ENCODE peak calls at places on chromosomes 16 and 17, in seven cellular contexts. I is lower lobe of right lung, H is heart right ventricle, D is Panc1, T is IMR-90, Q is BE2C, K is H1. M is an unnamed sample. For H3K27me3, the result is how much of the 10 kb centered on the place peaks cover.

GRCh38 chr16:24686678-24687077 is 42.8 kb upstream of the TNRC6A start:
- DNase-seq in Q (no peak), K (no peak), D (no peak), T (no peak), H (no peak), I (no peak), M (no peak)

GRCh38 chr16:15864939-15865338 is 8.1 kb upstream of the MYH11 start:
- DNase-seq in Q (no peak), T (peak), D (no peak), I (no peak), K (no peak), H (no peak), M (no peak)

GRCh38 chr17:61842899-61843298 is 20.4 kb downstream of the BRIP1 start:
- DNase-seq in I (no peak), Q (no peak), K (no peak), H (no peak), D (no peak), T (no peak), M (no peak)

GRCh38 chr16:14187517-14188338 is 116.6 kb downstream of the MRTFB start:
- DNase-seq in T (no peak), Q (no peak), I (no peak), K (no peak), D (no peak), H (no peak), M (no peak)

GRCh38 chr16:86448306-86448705 is 62.0 kb upstream of the FOXF1 start:
- DNase-seq in H (no peak), I (no peak), Q (no peak), T (peak), D (no peak), K (no peak), M (no peak)

GRCh38 chr17:29089601-29090044 is 46.7 kb downstream of the PIPOX start:
- DNase-seq in T (no peak), D (no peak), K (no peak), I (no peak), H (no peak), Q (no peak), M (no peak)

GRCh38 chr16:919658-920631 is 50.8 kb downstream of the LMF1 start:
- DNase-seq in Q (peak), I (no peak), D (no peak), K (no peak), H (peak), T (peak), M (peak)

GRCh38 chr17:4679652-4680051 is 24.3 kb downstream of the PELP1 start:
- DNase-seq in H (no peak), K (no peak), Q (no peak), T (peak), I (no peak), D (no peak), M (no peak)

GRCh38 chr16:6016530-6017184 is 919.1 kb upstream of the EEF2KMT start:
- DNase-seq in D (no peak), Q (no peak), T (no peak), H (no peak), I (no peak), K (no peak), M (peak)

GRCh38 chr17:82039695-82040299 is 2.3 kb upstream of the DCXR start:
- DNase-seq in T (no peak), I (no peak), K (no peak), D (no peak), H (no peak), Q (no peak), M (no peak)

GRCh38 chr17:77382356-77382911 is 241.7 kb downstream of the SEC14L1 start:
- DNase-seq in T (no peak), H (peak), K (no peak), Q (no peak), I (no peak), D (no peak), M (no peak)

GRCh38 chr17:7633093-7633492 is 3.2 kb downstream of the SHBG start:
- DNase-seq in T (no peak), Q (no peak), H (no peak), D (no peak), I (no peak), K (no peak), M (no peak)

GRCh38 chr16:57000271-57001025 is 11.1 kb downstream of the NLRC5 start:
- DNase-seq in D (peak), H (peak), Q (no peak), K (no peak), I (no peak), T (peak), M (peak)

GRCh38 chr16:75236232-75236631 is 15.2 kb downstream of the BCAR1 start:
- DNase-seq in I (no peak), D (no peak), Q (no peak), H (no peak), K (no peak), T (no peak), M (no peak)

GRCh38 chr17:8125947-8126305 is 2.0 kb upstream of the HES7 start:
- DNase-seq in T (no peak), K (no peak), I (no peak), H (no peak), D (no peak), Q (peak), M (peak)

GRCh38 chr17:16593356-16594102 is 24.5 kb upstream of the ZNF287 start:
- DNase-seq in H (no peak), D (no peak), T (peak), I (no peak), Q (no peak), K (no peak), M (peak)

DNA sequence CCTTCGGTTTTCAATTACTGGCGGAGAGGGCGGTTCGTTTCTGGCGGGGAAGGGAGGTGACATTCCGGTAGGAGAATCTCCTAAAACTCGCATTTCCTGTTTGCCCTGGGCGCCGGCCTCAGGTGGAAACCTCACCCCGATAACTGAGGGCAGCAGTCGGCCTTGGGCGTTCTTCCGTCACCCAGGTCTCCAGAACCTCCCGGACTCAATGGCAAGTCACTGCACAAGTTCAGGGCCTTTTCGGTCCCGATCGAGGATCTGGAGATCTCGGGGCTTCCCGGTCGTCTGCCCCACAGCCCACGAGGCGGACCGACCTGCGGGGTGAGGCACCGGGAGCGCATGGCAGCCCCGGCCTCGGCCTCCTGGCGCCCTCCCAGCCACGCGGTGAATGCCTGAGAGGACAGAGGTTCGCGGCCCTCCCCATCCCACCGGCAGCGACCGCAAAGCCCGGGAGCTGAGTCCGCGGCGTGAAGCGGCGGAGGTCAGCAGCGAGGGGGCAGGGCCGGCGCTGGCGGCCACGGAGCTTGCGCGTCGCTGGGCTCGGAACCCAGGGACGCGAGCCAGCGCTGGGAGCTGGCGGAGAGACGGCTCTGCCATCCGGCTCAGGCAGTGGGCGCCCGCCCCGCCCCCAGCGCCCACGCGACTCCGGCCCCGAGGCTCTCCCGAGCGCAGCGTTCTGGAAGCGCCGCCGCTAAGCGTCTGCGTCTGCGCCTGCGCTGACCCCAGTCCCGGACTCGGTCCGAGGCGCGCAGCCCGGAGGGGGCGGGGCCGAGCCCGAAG is 58.4 kb downstream of the SRL start:
- DNase-seq in I (peak), K (peak), T (peak), H (peak), D (no peak), Q (peak), M (peak)
- TF ChIP-seq CTCF in I (peak), K (no peak), T (no peak), H (peak), D (no peak), Q (no peak), M (no peak)

GRCh38 chr17:63837962-63838585 is 4.4 kb downstream of the SMARCD2 start:
- DNase-seq in D (no peak), K (no peak), T (no peak), I (no peak), Q (no peak), H (no peak), M (no peak)
- H3K4me3 ChIP-seq in D (no peak), K (no peak), T (no peak), I (peak), Q (no peak), H (no peak), M (no peak)

GRCh38 chr16:11092788-11093577 is 148.6 kb downstream of the CLEC16A start:
- DNase-seq in D (no peak), I (no peak), K (no peak), H (no peak), Q (no peak), T (no peak), M (no peak)
- H3K27me3 ChIP-seq in D (under half), I (under half), K (under half), H (under half), Q (under half), T (under half), M (under half)

DNA sequence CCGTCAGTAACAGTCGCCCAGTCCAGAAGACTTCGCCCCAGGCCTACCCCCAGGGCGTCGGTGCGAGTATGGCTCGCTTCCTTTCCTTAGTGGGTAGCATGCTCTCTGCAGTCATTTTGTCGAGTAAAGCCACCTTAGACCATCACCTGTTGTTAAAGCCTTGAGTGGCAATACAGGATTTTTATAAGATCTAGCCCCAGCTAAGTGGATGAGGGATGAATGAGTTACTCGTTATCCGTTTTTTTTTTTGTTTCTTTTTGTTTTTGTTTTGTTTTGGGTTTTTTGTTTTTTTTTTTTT is 322 bp upstream of the KLHL11 start:
- DNase-seq in H (no peak), I (no peak), T (no peak), D (no peak), Q (no peak), K (no peak), M (no peak)
- TF ChIP-seq CTCF in H (no peak), I (no peak), T (no peak), D (no peak), Q (no peak), K (no peak), M (no peak)

DNA sequence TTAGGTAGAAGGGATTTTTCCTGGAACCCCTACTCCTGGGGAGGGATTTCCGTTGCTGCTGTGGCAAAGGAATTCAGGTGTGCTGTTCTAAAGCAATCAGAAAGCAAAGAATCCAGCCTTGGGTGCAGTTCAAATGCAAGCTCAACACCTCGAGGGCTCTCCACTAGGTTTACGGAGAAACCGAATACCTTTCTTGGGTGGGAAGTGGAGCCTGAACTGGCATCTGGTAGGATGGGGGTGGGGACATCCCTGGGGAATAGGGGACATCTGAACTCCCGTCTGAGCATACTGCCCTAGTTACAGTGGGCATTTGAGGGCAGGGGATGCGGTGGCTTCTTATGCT is 1.5 kb downstream of the ARHGAP44 start:
- DNase-seq in H (no peak), T (no peak), Q (no peak), I (no peak), K (no peak), D (no peak), M (no peak)
- H3K4me3 ChIP-seq in H (peak), T (no peak), Q (no peak), I (peak), K (peak), D (no peak), M (peak)

GRCh38 chr17:44830359-44831269 is 527 bp upstream of the GJC1 start:
- DNase-seq in T (no peak), I (no peak), K (peak), H (peak), D (no peak), Q (peak), M (peak)
- H3K27me3 ChIP-seq in T (under half), I (half or more), K (under half), H (under half), D (under half), Q (under half), M (under half)

GRCh38 chr17:20155258-20156195 is 146.4 kb downstream of the SPECC1 start:
- DNase-seq in H (peak), Q (peak), K (peak), T (peak), D (peak), I (peak), M (peak)
- TF ChIP-seq CTCF in H (peak), Q (no peak), K (no peak), T (no peak), D (no peak), I (no peak), M (no peak)

GRCh38 chr16:21121150-21121549 is 29.5 kb downstream of the DNAH3 start:
- DNase-seq in H (no peak), Q (no peak), K (no peak), T (no peak), I (no peak), D (no peak), M (no peak)

GRCh38 chr16:21117567-21117966 is 33.1 kb downstream of the DNAH3 start:
- DNase-seq in Q (no peak), D (no peak), I (no peak), H (no peak), T (no peak), K (no peak), M (no peak)

GRCh38 chr16:21116148-21116693 is 34.4 kb downstream of the DNAH3 start:
- DNase-seq in K (no peak), D (no peak), H (no peak), I (no peak), T (no peak), Q (no peak), M (peak)
- H3K4me3 ChIP-seq in K (peak), D (no peak), H (peak), I (no peak), T (peak), Q (no peak), M (no peak)

DNA sequence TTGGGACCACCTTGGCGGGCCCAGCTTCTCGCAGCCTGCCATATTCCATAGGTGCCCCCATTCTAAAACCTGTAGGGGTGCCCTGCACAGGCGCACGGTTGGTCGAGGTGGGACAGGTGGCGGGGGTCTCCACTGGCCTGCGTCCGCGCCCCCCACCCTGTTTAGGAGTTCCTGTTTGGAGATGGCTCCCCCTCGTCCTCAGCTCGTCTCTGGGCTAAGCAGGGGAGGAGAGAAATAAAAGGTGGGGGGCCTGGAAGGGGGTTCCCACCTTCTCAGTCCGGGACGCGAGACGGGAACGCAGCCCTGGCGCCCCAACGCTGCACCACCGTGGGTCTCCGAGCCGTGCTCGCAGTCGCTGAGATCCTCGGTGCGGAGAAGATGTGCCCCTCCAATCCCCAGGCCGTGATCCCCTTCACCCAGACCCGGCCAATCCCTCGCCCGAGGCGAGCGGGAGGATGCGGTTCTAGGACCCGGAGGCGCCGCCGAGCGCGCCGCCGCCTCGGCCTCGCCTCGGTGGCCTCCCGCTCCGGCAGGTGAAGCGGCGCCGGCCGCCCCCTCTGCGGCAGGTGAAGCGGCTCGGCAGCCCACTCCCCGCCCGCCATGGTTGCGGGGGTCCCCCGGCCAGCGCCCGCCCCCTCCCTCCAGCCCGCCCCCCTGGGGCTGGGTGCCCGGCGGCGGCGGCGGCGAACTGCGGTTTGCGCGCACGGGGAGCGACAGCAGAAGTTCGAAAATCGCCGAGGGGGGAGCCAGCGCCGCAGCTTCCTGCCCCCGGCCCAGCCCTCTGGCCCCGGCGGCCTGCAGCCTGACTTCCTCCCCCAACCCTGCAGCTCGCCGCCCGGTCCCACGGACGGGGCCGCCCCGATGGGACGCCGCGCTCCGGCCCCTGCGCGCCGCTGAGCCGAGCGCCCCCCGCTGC is at the start of gene FMNL1:
- DNase-seq in Q (no peak), I (peak), H (peak), T (no peak), K (no peak), D (no peak), M (no peak)
- H3K27me3 ChIP-seq in Q (under half), I (under half), H (under half), T (under half), K (under half), D (under half), M (half or more)